ENCODE peak calls at places on chromosome 4, in eight cellular contexts. One of them, this sample, is unnamed.
A peak's percentile ranks its signal among the peaks of the same experiment; 100 is the strongest.

GRCh38 chr4:71938776-71939175 is 93.0 kb upstream of the NPFFR2 start:
- DNase-seq in fibroblast of mammary gland: peak; percentile 6
- DNase-seq in AG09309: no peak
- DNase-seq in lower leg skin: no peak
- DNase-seq in H9: no peak
- DNase-seq in GM13977: no peak
- DNase-seq in cardiac muscle cell: no peak
- DNase-seq in nephron progenitor cell: no peak
- DNase-seq in this sample: peak; percentile 70

GRCh38 chr4:8792491-8792890 is 79.1 kb downstream of the HMX1 start:
- DNase-seq in AG09309: no peak
- DNase-seq in GM13977: no peak
- DNase-seq in lower leg skin: no peak
- DNase-seq in fibroblast of mammary gland: no peak
- DNase-seq in H9: no peak
- DNase-seq in cardiac muscle cell: no peak
- DNase-seq in nephron progenitor cell: no peak
- DNase-seq in this sample: no peak

GRCh38 chr4:77817304-77818076 is 1.7 kb downstream of the CNOT6L start:
- DNase-seq in GM13977: no peak
- DNase-seq in AG09309: no peak
- DNase-seq in cardiac muscle cell: no peak
- DNase-seq in H9: no peak
- DNase-seq in fibroblast of mammary gland: peak; percentile 28
- DNase-seq in lower leg skin: no peak
- DNase-seq in nephron progenitor cell: no peak
- DNase-seq in this sample: no peak

GRCh38 chr4:7398104-7398423 is 36.7 kb downstream of the PSAPL1 start:
- DNase-seq in AG09309: no peak
- DNase-seq in lower leg skin: peak; percentile 70
- DNase-seq in fibroblast of mammary gland: peak; percentile 18
- DNase-seq in GM13977: no peak
- DNase-seq in cardiac muscle cell: peak; percentile 85
- DNase-seq in H9: no peak
- DNase-seq in nephron progenitor cell: no peak
- DNase-seq in this sample: peak; percentile 30

GRCh38 chr4:97498875-97499274 is 644.4 kb downstream of the STPG2 start:
- DNase-seq in AG09309: no peak
- DNase-seq in lower leg skin: no peak
- DNase-seq in nephron progenitor cell: no peak
- DNase-seq in fibroblast of mammary gland: peak; percentile 76
- DNase-seq in cardiac muscle cell: no peak
- DNase-seq in H9: no peak
- DNase-seq in GM13977: no peak
- DNase-seq in this sample: peak; percentile 87

GRCh38 chr4:107688421-107688820 is 31.6 kb downstream of the PAPSS1 start:
- DNase-seq in H9: no peak
- DNase-seq in fibroblast of mammary gland: no peak
- DNase-seq in GM13977: no peak
- DNase-seq in lower leg skin: no peak
- DNase-seq in nephron progenitor cell: no peak
- DNase-seq in cardiac muscle cell: no peak
- DNase-seq in AG09309: no peak
- DNase-seq in this sample: no peak

GRCh38 chr4:53479731-53480525 is 102.5 kb downstream of the FIP1L1 start:
- DNase-seq in nephron progenitor cell: no peak
- DNase-seq in cardiac muscle cell: no peak
- DNase-seq in fibroblast of mammary gland: peak; percentile 56
- DNase-seq in lower leg skin: no peak
- DNase-seq in H9: no peak
- DNase-seq in AG09309: no peak
- DNase-seq in GM13977: no peak
- DNase-seq in this sample: peak; percentile 74

GRCh38 chr4:159689526-159689925 is 586.6 kb downstream of the RAPGEF2 start:
- DNase-seq in fibroblast of mammary gland: no peak
- DNase-seq in H9: no peak
- DNase-seq in AG09309: no peak
- DNase-seq in lower leg skin: no peak
- DNase-seq in nephron progenitor cell: no peak
- DNase-seq in GM13977: no peak
- DNase-seq in cardiac muscle cell: no peak
- DNase-seq in this sample: no peak

GRCh38 chr4:164009435-164009834 is 514.9 kb downstream of the TMA16 start:
- DNase-seq in cardiac muscle cell: no peak
- DNase-seq in lower leg skin: no peak
- DNase-seq in nephron progenitor cell: no peak
- DNase-seq in AG09309: no peak
- DNase-seq in fibroblast of mammary gland: no peak
- DNase-seq in GM13977: no peak
- DNase-seq in H9: no peak
- DNase-seq in this sample: no peak

GRCh38 chr4:89000844-89001360 is 56.1 kb downstream of the FAM13A start:
- DNase-seq in AG09309: no peak
- DNase-seq in fibroblast of mammary gland: peak; percentile 77
- DNase-seq in H9: no peak
- DNase-seq in cardiac muscle cell: no peak
- DNase-seq in GM13977: no peak
- DNase-seq in lower leg skin: no peak
- DNase-seq in nephron progenitor cell: no peak
- DNase-seq in this sample: peak; percentile 64

GRCh38 chr4:53717064-53717549 is 125.8 kb upstream of the LNX1 start:
- DNase-seq in AG09309: no peak
- DNase-seq in lower leg skin: no peak
- DNase-seq in fibroblast of mammary gland: peak; percentile 69
- DNase-seq in GM13977: no peak
- DNase-seq in cardiac muscle cell: no peak
- DNase-seq in nephron progenitor cell: no peak
- DNase-seq in H9: no peak
- DNase-seq in this sample: no peak

GRCh38 chr4:182584016-182584415 is 333.2 kb downstream of the DCTD start:
- DNase-seq in cardiac muscle cell: no peak
- DNase-seq in fibroblast of mammary gland: no peak
- DNase-seq in H9: no peak
- DNase-seq in nephron progenitor cell: no peak
- DNase-seq in lower leg skin: no peak
- DNase-seq in GM13977: no peak
- DNase-seq in AG09309: no peak
- DNase-seq in this sample: no peak

GRCh38 chr4:24070117-24070516 is 180.3 kb upstream of the PPARGC1A start:
- DNase-seq in nephron progenitor cell: no peak
- DNase-seq in fibroblast of mammary gland: peak; percentile 77
- DNase-seq in H9: no peak
- DNase-seq in cardiac muscle cell: no peak
- DNase-seq in lower leg skin: no peak
- DNase-seq in GM13977: no peak
- DNase-seq in AG09309: peak; percentile 25
- DNase-seq in this sample: peak; percentile 79

GRCh38 chr4:5524900-5525299 is 183.5 kb downstream of the EVC2 start:
- DNase-seq in fibroblast of mammary gland: peak; percentile 46
- DNase-seq in nephron progenitor cell: peak; percentile 15
- DNase-seq in AG09309: no peak
- DNase-seq in cardiac muscle cell: no peak
- DNase-seq in H9: no peak
- DNase-seq in GM13977: no peak
- DNase-seq in lower leg skin: no peak
- DNase-seq in this sample: peak; percentile 59

GRCh38 chr4:57048590-57049304 is 61.4 kb downstream of the IGFBP7 start:
- DNase-seq in AG09309: no peak
- DNase-seq in fibroblast of mammary gland: no peak
- DNase-seq in GM13977: no peak
- DNase-seq in lower leg skin: no peak
- DNase-seq in nephron progenitor cell: no peak
- DNase-seq in cardiac muscle cell: no peak
- DNase-seq in H9: no peak
- DNase-seq in this sample: no peak

GRCh38 chr4:24321637-24322036 is 262.7 kb downstream of the DHX15 start:
- DNase-seq in fibroblast of mammary gland: no peak
- DNase-seq in AG09309: no peak
- DNase-seq in lower leg skin: no peak
- DNase-seq in nephron progenitor cell: no peak
- DNase-seq in H9: no peak
- DNase-seq in GM13977: no peak
- DNase-seq in cardiac muscle cell: no peak
- DNase-seq in this sample: no peak

GRCh38 chr4:159946983-159947645 is 844.2 kb downstream of the RAPGEF2 start:
- DNase-seq in cardiac muscle cell: peak; percentile 72
- DNase-seq in fibroblast of mammary gland: peak; percentile 68
- DNase-seq in H9: no peak
- DNase-seq in nephron progenitor cell: no peak
- DNase-seq in AG09309: peak; percentile 32
- DNase-seq in GM13977: peak; percentile 41
- DNase-seq in lower leg skin: no peak
- DNase-seq in this sample: peak; percentile 83

GRCh38 chr4:182337366-182337765 is 94.2 kb downstream of the TENM3 start:
- DNase-seq in H9: no peak
- DNase-seq in fibroblast of mammary gland: peak; percentile 49
- DNase-seq in AG09309: no peak
- DNase-seq in cardiac muscle cell: no peak
- DNase-seq in lower leg skin: no peak
- DNase-seq in nephron progenitor cell: no peak
- DNase-seq in GM13977: no peak
- DNase-seq in this sample: no peak

GRCh38 chr4:26687728-26688127 is 103.8 kb downstream of the TBC1D19 start:
- DNase-seq in cardiac muscle cell: no peak
- DNase-seq in AG09309: peak; percentile 78
- DNase-seq in fibroblast of mammary gland: peak; percentile 68
- DNase-seq in GM13977: no peak
- DNase-seq in H9: no peak
- DNase-seq in nephron progenitor cell: no peak
- DNase-seq in lower leg skin: no peak
- DNase-seq in this sample: peak; percentile 87

GRCh38 chr4:105280338-105280809 is 133.7 kb downstream of the TET2 start:
- DNase-seq in fibroblast of mammary gland: peak; percentile 97
- DNase-seq in cardiac muscle cell: no peak
- DNase-seq in H9: no peak
- DNase-seq in nephron progenitor cell: no peak
- DNase-seq in AG09309: peak; percentile 87
- DNase-seq in GM13977: no peak
- DNase-seq in lower leg skin: no peak
- DNase-seq in this sample: peak; percentile 93

GRCh38 chr4:128275351-128275750 is 12.3 kb downstream of the PGRMC2 start:
- DNase-seq in cardiac muscle cell: no peak
- DNase-seq in fibroblast of mammary gland: peak; percentile 51
- DNase-seq in nephron progenitor cell: no peak
- DNase-seq in H9: no peak
- DNase-seq in GM13977: no peak
- DNase-seq in lower leg skin: no peak
- DNase-seq in AG09309: no peak
- DNase-seq in this sample: no peak

GRCh38 chr4:185357733-185358440 is 37.8 kb downstream of the LRP2BP start:
- DNase-seq in H9: no peak
- DNase-seq in lower leg skin: no peak
- DNase-seq in cardiac muscle cell: no peak
- DNase-seq in nephron progenitor cell: no peak
- DNase-seq in AG09309: no peak
- DNase-seq in GM13977: no peak
- DNase-seq in fibroblast of mammary gland: no peak
- DNase-seq in this sample: no peak

GRCh38 chr4:185040523-185040922 is 22.2 kb downstream of the HELT start:
- DNase-seq in fibroblast of mammary gland: no peak
- DNase-seq in cardiac muscle cell: no peak
- DNase-seq in lower leg skin: no peak
- DNase-seq in nephron progenitor cell: no peak
- DNase-seq in GM13977: no peak
- DNase-seq in H9: no peak
- DNase-seq in AG09309: no peak
- DNase-seq in this sample: no peak

GRCh38 chr4:131644619-131645018 is 1504.5 kb upstream of the PCDH10 start:
- DNase-seq in nephron progenitor cell: peak; percentile 21
- DNase-seq in GM13977: no peak
- DNase-seq in cardiac muscle cell: peak; percentile 29
- DNase-seq in fibroblast of mammary gland: peak; percentile 51
- DNase-seq in AG09309: no peak
- DNase-seq in lower leg skin: no peak
- DNase-seq in H9: peak; percentile 76
- DNase-seq in this sample: peak; percentile 22
- TF ChIP-seq CTCF in nephron progenitor cell: peak; percentile 51
- TF ChIP-seq CTCF in GM13977: peak; percentile 41
- TF ChIP-seq CTCF in cardiac muscle cell: peak; percentile 70
- TF ChIP-seq CTCF in fibroblast of mammary gland: peak; percentile 70
- TF ChIP-seq CTCF in AG09309: no peak
- TF ChIP-seq CTCF in lower leg skin: no peak
- TF ChIP-seq CTCF in H9: peak; percentile 84
- TF ChIP-seq CTCF in this sample: peak; percentile 54

DNA sequence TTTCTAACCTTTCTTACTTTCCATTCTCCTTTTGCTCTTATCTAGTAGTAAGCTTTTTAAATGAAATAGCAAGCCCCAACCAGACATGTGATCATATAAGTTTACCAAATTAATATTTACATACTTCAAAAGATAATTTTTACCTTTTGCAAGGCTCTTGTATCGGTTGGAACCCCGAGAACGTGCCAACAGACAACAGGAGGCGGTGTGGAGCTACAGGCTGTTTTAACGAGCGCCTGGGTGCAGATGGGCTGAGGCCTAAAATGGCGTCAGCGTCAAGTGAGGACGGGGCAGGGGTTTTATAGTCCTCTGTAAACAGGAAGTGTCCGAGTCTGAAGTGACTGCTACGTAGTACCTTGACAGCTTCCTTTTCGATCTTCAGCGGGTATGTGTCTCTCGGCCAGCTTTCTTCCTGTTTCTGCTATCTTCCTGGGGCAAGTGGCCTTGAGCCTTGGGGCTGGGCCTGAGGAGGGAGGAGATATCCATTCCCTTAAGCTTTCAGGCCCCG is 342.7 kb downstream of the GALNTL6 start:
- DNase-seq in AG09309: no peak
- DNase-seq in nephron progenitor cell: no peak
- DNase-seq in H9: no peak
- DNase-seq in lower leg skin: no peak
- DNase-seq in fibroblast of mammary gland: no peak
- DNase-seq in cardiac muscle cell: no peak
- DNase-seq in GM13977: no peak
- DNase-seq in this sample: no peak
- TF ChIP-seq CTCF in AG09309: no peak
- TF ChIP-seq CTCF in nephron progenitor cell: no peak
- TF ChIP-seq CTCF in H9: peak; percentile 24
- TF ChIP-seq CTCF in lower leg skin: no peak
- TF ChIP-seq CTCF in fibroblast of mammary gland: no peak
- TF ChIP-seq CTCF in cardiac muscle cell: no peak
- TF ChIP-seq CTCF in GM13977: no peak
- TF ChIP-seq CTCF in this sample: no peak

DNA sequence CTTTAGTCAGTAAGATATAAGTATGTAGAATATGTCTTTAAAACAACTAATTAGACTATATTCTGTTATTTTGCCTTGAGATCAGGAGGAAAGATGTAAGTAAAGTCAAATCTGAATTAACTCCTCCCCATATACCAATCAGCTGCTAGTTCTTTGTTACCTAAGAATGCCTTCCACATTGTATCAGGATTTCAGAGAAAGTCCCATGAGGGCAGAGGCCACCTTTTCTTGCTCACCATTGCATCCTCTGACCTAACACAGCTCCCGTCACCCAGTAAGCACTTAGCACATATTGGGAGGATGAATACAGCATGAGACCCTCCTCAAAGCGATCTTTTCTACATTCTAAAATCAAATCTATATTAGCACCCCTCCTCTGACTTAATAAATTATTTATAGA is 86.9 kb downstream of the COL25A1 start:
- DNase-seq in nephron progenitor cell: no peak
- DNase-seq in fibroblast of mammary gland: no peak
- DNase-seq in lower leg skin: no peak
- DNase-seq in cardiac muscle cell: no peak
- DNase-seq in H9: no peak
- DNase-seq in AG09309: no peak
- DNase-seq in GM13977: no peak
- DNase-seq in this sample: no peak
- TF ChIP-seq CTCF in nephron progenitor cell: no peak
- TF ChIP-seq CTCF in fibroblast of mammary gland: no peak
- TF ChIP-seq CTCF in lower leg skin: no peak
- TF ChIP-seq CTCF in cardiac muscle cell: no peak
- TF ChIP-seq CTCF in H9: no peak
- TF ChIP-seq CTCF in AG09309: no peak
- TF ChIP-seq CTCF in GM13977: no peak
- TF ChIP-seq CTCF in this sample: no peak

GRCh38 chr4:112266823-112267222 is 18.9 kb downstream of the TIFA start:
- DNase-seq in H9: no peak
- DNase-seq in nephron progenitor cell: no peak
- DNase-seq in GM13977: no peak
- DNase-seq in lower leg skin: no peak
- DNase-seq in fibroblast of mammary gland: peak; percentile 57
- DNase-seq in AG09309: no peak
- DNase-seq in cardiac muscle cell: no peak
- DNase-seq in this sample: peak; percentile 35
- TF ChIP-seq CTCF in H9: peak; percentile 63
- TF ChIP-seq CTCF in nephron progenitor cell: peak; percentile 18
- TF ChIP-seq CTCF in GM13977: peak; percentile 30
- TF ChIP-seq CTCF in lower leg skin: no peak
- TF ChIP-seq CTCF in fibroblast of mammary gland: peak; percentile 49
- TF ChIP-seq CTCF in AG09309: peak; percentile 45
- TF ChIP-seq CTCF in cardiac muscle cell: peak; percentile 52
- TF ChIP-seq CTCF in this sample: peak; percentile 46